ENCODE peak calls at places on chromosomes 13 and 19, in six cellular contexts. D, B, G, R, U and F are unnamed samples.

GRCh38 chr19:30065680-30066606 is 123.9 kb downstream of the URI1 start:
- DNase-seq in G (no peak), D (no peak), R (no peak), U (no peak), B (no peak), F (no peak)

GRCh38 chr19:35899547-35900214 is 659 bp downstream of the NFKBID start:
- DNase-seq in B (peak), D (peak), G (peak), U (peak), R (peak), F (peak)

GRCh38 chr19:38718747-38719543 is 25.3 kb downstream of the CAPN12 start:
- DNase-seq in U (peak), D (peak), G (peak), R (no peak), B (no peak), F (peak)

GRCh38 chr19:50222691-50223438 is 19.4 kb downstream of the MYH14 start:
- DNase-seq in D (no peak), R (no peak), U (no peak), G (no peak), B (no peak), F (no peak)

GRCh38 chr13:102907016-102907756 is 61.4 kb downstream of the ERCC5 start:
- DNase-seq in B (no peak), U (no peak), G (no peak), D (no peak), R (no peak), F (no peak)

GRCh38 chr13:24670927-24671326 is 9.3 kb upstream of the ATP12A start:
- DNase-seq in R (no peak), B (no peak), D (peak), G (peak), U (no peak), F (peak)

GRCh38 chr13:27968316-27969072 is 621 bp downstream of the CDX2 start:
- DNase-seq in D (no peak), R (no peak), G (peak), U (no peak), B (no peak), F (no peak)

GRCh38 chr13:112767506-112768471 is 78.0 kb downstream of the ATP11A start:
- DNase-seq in U (peak), G (no peak), R (no peak), B (no peak), D (no peak), F (no peak)

GRCh38 chr19:42092350-42092749 is 16.4 kb downstream of the ZNF574 start:
- DNase-seq in U (no peak), G (peak), D (no peak), B (no peak), R (no peak), F (peak)

GRCh38 chr13:113992276-113993005 is 18.6 kb upstream of the C13orf46 start:
- DNase-seq in R (no peak), B (no peak), D (no peak), G (no peak), U (peak), F (no peak)

GRCh38 chr19:35061583-35062373 is 20.3 kb downstream of the HPN start:
- DNase-seq in U (no peak), R (no peak), B (no peak), D (no peak), G (no peak), F (no peak)

GRCh38 chr19:7789447-7789846 is 26.4 kb downstream of the CLEC4M start:
- DNase-seq in D (no peak), B (no peak), U (no peak), R (no peak), G (no peak), F (no peak)

GRCh38 chr13:22176968-22177545 is 506.2 kb downstream of the FGF9 start:
- DNase-seq in D (no peak), G (no peak), R (peak), B (no peak), U (no peak), F (no peak)

GRCh38 chr13:100491164-100491847 is 97.3 kb downstream of the GGACT start:
- DNase-seq in U (peak), D (peak), G (no peak), B (peak), R (peak), F (no peak)

GRCh38 chr19:6738726-6739389 is 622 bp upstream of the TRIP10 start:
- DNase-seq in B (no peak), U (peak), R (peak), G (no peak), D (no peak), F (no peak)

GRCh38 chr13:67076378-67076777 is 153.8 kb downstream of the PCDH9 start:
- DNase-seq in G (no peak), R (no peak), U (no peak), D (no peak), B (no peak), F (no peak)

GRCh38 chr13:77002590-77003190 is 10.8 kb downstream of the CLN5 start:
- DNase-seq in D (no peak), R (no peak), B (no peak), U (no peak), G (peak), F (peak)

GRCh38 chr19:43572172-43572588 is 3.1 kb downstream of the XRCC1 start:
- DNase-seq in R (no peak), U (no peak), B (no peak), G (no peak), D (no peak), F (no peak)

GRCh38 chr13:65582160-65582559 is 1648.0 kb downstream of the PCDH9 start:
- DNase-seq in D (no peak), R (no peak), B (no peak), U (no peak), G (no peak), F (no peak)

GRCh38 chr19:13098291-13099072 is 4.2 kb downstream of the LYL1 start:
- DNase-seq in D (no peak), U (peak), B (no peak), G (no peak), R (no peak), F (no peak)

GRCh38 chr19:30696514-30696913 is 324.3 kb downstream of the ZNF536 start:
- DNase-seq in R (no peak), B (no peak), U (no peak), D (no peak), G (peak), F (peak)

GRCh38 chr13:43196171-43196611 is 172.8 kb downstream of the DNAJC15 start:
- DNase-seq in U (peak), D (no peak), B (no peak), G (no peak), R (no peak), F (peak)

GRCh38 chr13:104831823-104832222 is 1703.6 kb downstream of the EFNB2 start:
- DNase-seq in D (no peak), B (no peak), U (no peak), G (no peak), R (no peak), F (no peak)

GRCh38 chr19:28553005-28553404 is 659.9 kb downstream of the UQCRFS1 start:
- DNase-seq in G (no peak), D (no peak), U (no peak), B (no peak), R (no peak), F (no peak)

GRCh38 chr13:46124531-46124966 is 19.7 kb upstream of the CPB2 start:
- DNase-seq in G (no peak), D (no peak), R (no peak), U (no peak), B (no peak), F (no peak)

GRCh38 chr13:94641432-94641941 is 39.8 kb downstream of the GPR180 start:
- DNase-seq in G (peak), B (no peak), U (no peak), D (peak), R (no peak), F (peak)

GRCh38 chr19:10404888-10405808 is 1.8 kb upstream of the CDC37 start:
- DNase-seq in G (no peak), D (no peak), U (no peak), R (no peak), B (no peak), F (no peak)

GRCh38 chr19:7224205-7224833 is 69.9 kb downstream of the INSR start:
- DNase-seq in U (no peak), B (peak), R (peak), G (no peak), D (no peak), F (peak)

GRCh38 chr13:43245374-43245964 is 222.1 kb downstream of the DNAJC15 start:
- DNase-seq in B (no peak), G (no peak), U (no peak), R (no peak), D (peak), F (no peak)

GRCh38 chr13:76350399-76350798 is 535.8 kb downstream of the KCTD12 start:
- DNase-seq in R (no peak), D (peak), G (peak), U (no peak), B (no peak), F (no peak)

DNA sequence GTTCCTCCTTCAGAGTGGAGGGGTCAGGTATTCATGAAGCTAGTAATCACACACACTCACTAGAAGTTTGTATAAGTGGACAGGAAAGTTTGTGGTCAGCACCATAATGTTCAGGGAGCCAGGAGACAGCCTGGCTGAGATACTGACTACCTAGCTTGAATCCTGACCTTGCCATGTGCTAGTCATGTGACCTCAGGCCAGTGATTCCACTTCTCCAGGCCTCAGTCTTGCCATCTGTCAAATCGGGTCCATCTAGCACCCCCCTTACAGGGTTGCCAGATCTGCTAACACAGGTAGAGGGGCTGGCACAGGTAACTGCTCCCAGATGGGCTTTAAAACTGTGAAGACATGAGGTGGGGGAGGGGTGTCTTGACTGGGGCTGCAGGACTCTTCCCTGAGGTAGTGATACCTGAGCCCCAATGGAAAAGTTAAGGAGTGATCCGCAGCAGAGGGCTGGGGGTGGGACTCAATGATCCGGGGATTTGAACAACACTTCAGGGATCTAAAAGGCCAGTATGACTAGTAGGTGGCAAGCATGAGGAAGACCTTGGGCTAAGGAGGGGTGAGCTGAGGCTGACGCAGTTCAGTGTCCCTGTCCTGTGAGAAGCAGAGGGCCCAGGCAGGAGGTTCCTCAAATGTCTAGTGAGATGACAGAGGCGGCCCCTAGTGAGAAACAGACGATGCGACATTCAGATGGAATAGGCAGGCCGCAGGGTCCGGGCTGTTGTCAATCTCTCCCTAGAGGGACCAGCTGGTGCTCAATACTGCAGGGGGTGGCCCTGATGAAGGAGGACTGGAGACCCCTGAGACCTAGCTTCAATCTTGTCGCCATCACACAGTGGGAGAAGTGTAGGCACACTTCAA is 8.5 kb downstream of the ACTMAP start:
- DNase-seq in G (no peak), D (no peak), R (no peak), B (no peak), U (no peak), F (no peak)
- H3K27ac ChIP-seq in G (no peak), D (no peak), R (no peak), B (peak), U (peak), F (no peak)

GRCh38 chr13:99266827-99267226 is 8.6 kb upstream of the GPR18 start:
- DNase-seq in U (no peak), D (no peak), G (no peak), B (no peak), R (no peak), F (no peak)

GRCh38 chr13:99265823-99266426 is 7.7 kb upstream of the GPR18 start:
- DNase-seq in R (no peak), G (peak), U (no peak), B (no peak), D (peak), F (peak)

GRCh38 chr13:99263386-99263785 is 5.2 kb upstream of the GPR18 start:
- DNase-seq in D (no peak), R (no peak), U (no peak), G (no peak), B (no peak), F (no peak)

GRCh38 chr13:99264053-99264452 is 5.9 kb upstream of the GPR18 start:
- DNase-seq in D (no peak), G (no peak), B (no peak), R (no peak), U (no peak), F (no peak)

GRCh38 chr13:99265162-99265822 is 7.1 kb upstream of the GPR18 start:
- DNase-seq in B (no peak), D (no peak), G (no peak), U (no peak), R (no peak), F (no peak)
- H3K27ac ChIP-seq in B (no peak), D (no peak), G (no peak), U (no peak), R (no peak), F (peak)

GRCh38 chr19:16624236-16624635 is 3.8 kb downstream of the MED26 start:
- DNase-seq in R (peak), U (no peak), D (no peak), G (no peak), B (no peak), F (no peak)

GRCh38 chr19:16626796-16627193 is 1.2 kb downstream of the MED26 start:
- DNase-seq in D (no peak), R (no peak), G (no peak), B (no peak), U (no peak), F (no peak)

GRCh38 chr19:16623576-16623975 is 4.4 kb downstream of the MED26 start:
- DNase-seq in U (no peak), R (no peak), B (no peak), D (no peak), G (no peak), F (no peak)

GRCh38 chr19:16627194-16627927 is 643 bp downstream of the MED26 start:
- DNase-seq in G (no peak), B (no peak), R (peak), U (no peak), D (no peak), F (peak)

GRCh38 chr19:16625183-16625958 is 2.6 kb downstream of the MED26 start:
- DNase-seq in B (no peak), G (no peak), R (no peak), U (no peak), D (no peak), F (no peak)
- H3K27ac ChIP-seq in B (no peak), G (no peak), R (no peak), U (no peak), D (no peak), F (no peak)

DNA sequence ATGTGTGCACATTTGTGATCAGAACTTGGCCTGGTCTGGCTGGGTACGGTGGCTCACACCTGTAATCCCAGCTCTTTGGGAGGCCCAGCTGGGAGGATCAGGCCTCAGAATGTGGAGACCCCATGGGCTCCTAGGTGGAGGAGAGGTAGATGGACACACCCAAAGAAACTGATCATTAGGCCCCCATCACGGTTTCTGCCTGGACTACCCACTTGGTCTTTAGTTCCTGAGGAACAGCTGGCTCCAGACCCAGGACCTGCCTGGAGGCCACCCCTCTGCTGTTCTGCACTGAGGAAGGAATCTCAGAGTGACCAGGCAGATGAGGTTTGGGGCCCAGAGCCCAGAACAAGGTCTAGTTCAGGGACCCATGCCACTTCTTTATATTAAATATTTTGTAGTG is 1.5 kb downstream of the CBLC start:
- DNase-seq in U (no peak), G (no peak), R (no peak), D (no peak), B (no peak), F (no peak)
- H3K27ac ChIP-seq in U (no peak), G (no peak), R (no peak), D (no peak), B (peak), F (no peak)

DNA sequence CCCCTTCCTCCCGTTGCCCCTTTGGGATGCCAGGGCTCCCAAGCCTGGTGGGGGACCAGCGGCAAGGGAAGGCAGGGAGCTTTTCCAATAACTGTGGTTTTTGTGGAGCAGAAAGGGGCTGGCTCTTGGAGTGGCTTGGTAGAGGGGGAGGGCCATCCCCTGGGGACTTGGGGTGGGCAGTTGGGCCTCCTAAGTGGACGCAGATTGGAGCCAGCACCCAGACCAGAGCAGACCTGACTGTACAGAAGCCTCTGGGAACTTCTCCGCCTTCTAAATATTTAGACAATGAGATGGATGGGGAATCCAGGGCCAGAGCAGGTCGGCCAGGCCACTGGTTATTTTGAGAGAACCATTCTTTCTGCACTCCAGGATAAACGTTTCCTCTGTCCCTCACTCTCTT is 4.2 kb downstream of the PTGIR start:
- DNase-seq in U (no peak), B (no peak), D (peak), G (no peak), R (no peak), F (peak)
- H3K27ac ChIP-seq in U (no peak), B (peak), D (no peak), G (no peak), R (no peak), F (peak)

DNA sequence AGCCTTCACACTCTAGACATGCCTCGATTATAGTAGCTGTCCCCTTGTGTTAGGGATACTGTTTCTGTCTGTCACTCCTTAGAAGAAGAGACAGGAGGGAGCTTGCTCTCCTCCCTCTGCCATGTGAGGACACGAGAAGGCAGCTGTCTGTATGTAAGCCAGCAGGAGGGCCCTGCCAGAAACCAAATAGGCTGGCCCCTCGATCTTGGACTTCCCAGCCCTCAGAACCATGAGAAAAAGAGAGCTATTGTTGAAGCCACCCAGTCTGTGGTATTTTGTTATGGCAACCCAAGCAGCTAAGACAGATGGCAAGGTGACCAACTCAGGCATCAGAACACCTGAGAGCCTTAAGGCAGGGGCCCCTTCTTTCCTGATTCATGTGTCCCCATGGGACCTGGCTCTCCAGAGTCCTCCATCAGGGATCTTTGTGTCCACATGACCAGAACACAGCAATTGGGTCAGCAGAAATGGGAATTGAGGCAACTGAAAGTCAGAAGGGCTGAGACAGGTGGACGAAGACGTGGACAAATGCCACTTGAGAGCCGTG is 65.6 kb upstream of the NPAS1 start:
- DNase-seq in G (no peak), D (no peak), B (no peak), R (no peak), U (no peak), F (no peak)
- H3K27ac ChIP-seq in G (no peak), D (no peak), B (peak), R (no peak), U (no peak), F (no peak)

GRCh38 chr13:30863796-30864195 is 42.3 kb upstream of the MEDAG start:
- DNase-seq in D (no peak), R (no peak), U (no peak), B (no peak), G (no peak), F (no peak)
- H3K27ac ChIP-seq in D (peak), R (peak), U (no peak), B (peak), G (peak), F (no peak)